ENCODE peak calls at places on chromosomes 11 and 22, in nine cellular contexts. One of them, this sample, is unnamed.

GRCh38 chr11:6481924-6482275 is 599 bp downstream of the TIMM10B start:
- DNase-seq in uterus: no peak
- DNase-seq in choroid plexus epithelial cell: peak
- DNase-seq in heart left ventricle: no peak
- DNase-seq in K562: no peak
- DNase-seq in Caco-2: no peak
- DNase-seq in retinal pigment epithelial cell: no peak
- DNase-seq in left lung: peak
- DNase-seq in mammary epithelial cell: no peak
- DNase-seq in this sample: no peak

GRCh38 chr11:118921929-118922744 is 3.6 kb downstream of the BCL9L start:
- DNase-seq in uterus: peak
- DNase-seq in choroid plexus epithelial cell: peak
- DNase-seq in heart left ventricle: peak
- DNase-seq in K562: no peak
- DNase-seq in Caco-2: peak
- DNase-seq in retinal pigment epithelial cell: peak
- DNase-seq in left lung: peak
- DNase-seq in mammary epithelial cell: peak
- DNase-seq in this sample: peak

GRCh38 chr11:111565111-111565720 is 24.7 kb downstream of the LAYN start:
- DNase-seq in uterus: peak
- DNase-seq in choroid plexus epithelial cell: peak
- DNase-seq in heart left ventricle: peak
- DNase-seq in K562: peak
- DNase-seq in Caco-2: peak
- DNase-seq in retinal pigment epithelial cell: peak
- DNase-seq in left lung: no peak
- DNase-seq in mammary epithelial cell: peak
- DNase-seq in this sample: peak

GRCh38 chr11:90222152-90222458 is 744 bp downstream of the CHORDC1 start:
- DNase-seq in uterus: no peak
- DNase-seq in choroid plexus epithelial cell: peak
- DNase-seq in heart left ventricle: no peak
- DNase-seq in K562: no peak
- DNase-seq in Caco-2: no peak
- DNase-seq in retinal pigment epithelial cell: no peak
- DNase-seq in left lung: no peak
- DNase-seq in mammary epithelial cell: no peak
- DNase-seq in this sample: no peak

GRCh38 chr11:70078095-70078795 is at the start of gene ANO1:
- DNase-seq in uterus: peak
- DNase-seq in choroid plexus epithelial cell: no peak
- DNase-seq in heart left ventricle: no peak
- DNase-seq in K562: peak
- DNase-seq in Caco-2: peak
- DNase-seq in retinal pigment epithelial cell: no peak
- DNase-seq in left lung: peak
- DNase-seq in mammary epithelial cell: no peak
- DNase-seq in this sample: no peak

GRCh38 chr11:45593992-45594391 is 71.4 kb downstream of the CHST1 start:
- DNase-seq in uterus: no peak
- DNase-seq in choroid plexus epithelial cell: no peak
- DNase-seq in heart left ventricle: no peak
- DNase-seq in K562: peak
- DNase-seq in Caco-2: peak
- DNase-seq in retinal pigment epithelial cell: no peak
- DNase-seq in left lung: no peak
- DNase-seq in mammary epithelial cell: no peak
- DNase-seq in this sample: no peak

GRCh38 chr11:60925685-60926267 is 1.5 kb downstream of the TMEM132A start:
- DNase-seq in uterus: no peak
- DNase-seq in choroid plexus epithelial cell: peak
- DNase-seq in heart left ventricle: no peak
- DNase-seq in K562: no peak
- DNase-seq in Caco-2: no peak
- DNase-seq in retinal pigment epithelial cell: no peak
- DNase-seq in left lung: no peak
- DNase-seq in mammary epithelial cell: peak
- DNase-seq in this sample: no peak

GRCh38 chr22:44205713-44206645 is 25.3 kb downstream of the PARVG start:
- DNase-seq in uterus: no peak
- DNase-seq in choroid plexus epithelial cell: no peak
- DNase-seq in heart left ventricle: peak
- DNase-seq in K562: no peak
- DNase-seq in Caco-2: no peak
- DNase-seq in retinal pigment epithelial cell: no peak
- DNase-seq in left lung: no peak
- DNase-seq in mammary epithelial cell: no peak
- DNase-seq in this sample: peak

GRCh38 chr11:68852628-68853027 is 10.9 kb upstream of the CPT1A start:
- DNase-seq in uterus: no peak
- DNase-seq in choroid plexus epithelial cell: no peak
- DNase-seq in heart left ventricle: no peak
- DNase-seq in K562: no peak
- DNase-seq in Caco-2: no peak
- DNase-seq in retinal pigment epithelial cell: no peak
- DNase-seq in left lung: no peak
- DNase-seq in mammary epithelial cell: no peak
- DNase-seq in this sample: no peak

GRCh38 chr11:78432058-78432515 is 14.5 kb upstream of the GAB2 start:
- DNase-seq in uterus: peak
- DNase-seq in choroid plexus epithelial cell: no peak
- DNase-seq in heart left ventricle: no peak
- DNase-seq in K562: no peak
- DNase-seq in Caco-2: peak
- DNase-seq in retinal pigment epithelial cell: no peak
- DNase-seq in left lung: no peak
- DNase-seq in mammary epithelial cell: no peak
- DNase-seq in this sample: peak

GRCh38 chr11:35525501-35526175 is at the start of gene PAMR1:
- DNase-seq in uterus: peak
- DNase-seq in choroid plexus epithelial cell: peak
- DNase-seq in heart left ventricle: peak
- DNase-seq in K562: no peak
- DNase-seq in Caco-2: peak
- DNase-seq in retinal pigment epithelial cell: no peak
- DNase-seq in left lung: peak
- DNase-seq in mammary epithelial cell: peak
- DNase-seq in this sample: no peak

GRCh38 chr11:122791411-122791810 is 46.9 kb upstream of the CRTAM start:
- DNase-seq in uterus: no peak
- DNase-seq in choroid plexus epithelial cell: peak
- DNase-seq in heart left ventricle: no peak
- DNase-seq in K562: no peak
- DNase-seq in Caco-2: no peak
- DNase-seq in retinal pigment epithelial cell: no peak
- DNase-seq in left lung: no peak
- DNase-seq in mammary epithelial cell: no peak
- DNase-seq in this sample: no peak

GRCh38 chr11:118277312-118277711 is 13.2 kb upstream of the MPZL2 start:
- DNase-seq in uterus: no peak
- DNase-seq in choroid plexus epithelial cell: peak
- DNase-seq in heart left ventricle: no peak
- DNase-seq in K562: no peak
- DNase-seq in Caco-2: no peak
- DNase-seq in retinal pigment epithelial cell: no peak
- DNase-seq in left lung: no peak
- DNase-seq in mammary epithelial cell: peak
- DNase-seq in this sample: no peak

GRCh38 chr11:35418847-35419712 is at the start of gene SLC1A2:
- DNase-seq in uterus: peak
- DNase-seq in choroid plexus epithelial cell: peak
- DNase-seq in heart left ventricle: peak
- DNase-seq in K562: no peak
- DNase-seq in Caco-2: peak
- DNase-seq in retinal pigment epithelial cell: no peak
- DNase-seq in left lung: peak
- DNase-seq in mammary epithelial cell: no peak
- DNase-seq in this sample: peak

GRCh38 chr11:78277314-78277994 is 88.7 kb downstream of the USP35 start:
- DNase-seq in uterus: no peak
- DNase-seq in choroid plexus epithelial cell: no peak
- DNase-seq in heart left ventricle: no peak
- DNase-seq in K562: no peak
- DNase-seq in Caco-2: no peak
- DNase-seq in retinal pigment epithelial cell: no peak
- DNase-seq in left lung: no peak
- DNase-seq in mammary epithelial cell: no peak
- DNase-seq in this sample: no peak

GRCh38 chr11:3218483-3219280 is at the start of gene MRGPRG:
- DNase-seq in uterus: no peak
- DNase-seq in choroid plexus epithelial cell: no peak
- DNase-seq in heart left ventricle: peak
- DNase-seq in K562: no peak
- DNase-seq in Caco-2: no peak
- DNase-seq in retinal pigment epithelial cell: no peak
- DNase-seq in left lung: peak
- DNase-seq in mammary epithelial cell: no peak
- DNase-seq in this sample: no peak

GRCh38 chr22:46732513-46732912 is 5.5 kb downstream of the CERK start:
- DNase-seq in uterus: no peak
- DNase-seq in choroid plexus epithelial cell: no peak
- DNase-seq in heart left ventricle: no peak
- DNase-seq in K562: no peak
- DNase-seq in Caco-2: no peak
- DNase-seq in retinal pigment epithelial cell: no peak
- DNase-seq in left lung: no peak
- DNase-seq in mammary epithelial cell: no peak
- DNase-seq in this sample: no peak

GRCh38 chr22:46639843-46640242 is 19.7 kb downstream of the GRAMD4 start:
- DNase-seq in uterus: no peak
- DNase-seq in choroid plexus epithelial cell: peak
- DNase-seq in heart left ventricle: no peak
- DNase-seq in K562: no peak
- DNase-seq in Caco-2: no peak
- DNase-seq in retinal pigment epithelial cell: no peak
- DNase-seq in left lung: peak
- DNase-seq in mammary epithelial cell: no peak
- DNase-seq in this sample: no peak

GRCh38 chr11:22192642-22193347 is at the start of gene ANO5:
- DNase-seq in uterus: peak
- DNase-seq in choroid plexus epithelial cell: no peak
- DNase-seq in heart left ventricle: peak
- DNase-seq in K562: peak
- DNase-seq in Caco-2: no peak
- DNase-seq in retinal pigment epithelial cell: no peak
- DNase-seq in left lung: peak
- DNase-seq in mammary epithelial cell: no peak
- DNase-seq in this sample: peak
- H3K4me3 ChIP-seq in uterus: peak
- H3K4me3 ChIP-seq in choroid plexus epithelial cell: peak
- H3K4me3 ChIP-seq in heart left ventricle: peak
- H3K4me3 ChIP-seq in K562: peak
- H3K4me3 ChIP-seq in Caco-2: no peak
- H3K4me3 ChIP-seq in retinal pigment epithelial cell: peak
- H3K4me3 ChIP-seq in left lung: peak
- H3K4me3 ChIP-seq in mammary epithelial cell: peak
- H3K4me3 ChIP-seq in this sample: peak

GRCh38 chr22:27798526-27799333 is 2.8 kb downstream of the MN1 start:
- DNase-seq in uterus: no peak
- DNase-seq in choroid plexus epithelial cell: peak
- DNase-seq in heart left ventricle: no peak
- DNase-seq in K562: no peak
- DNase-seq in Caco-2: no peak
- DNase-seq in retinal pigment epithelial cell: no peak
- DNase-seq in left lung: no peak
- DNase-seq in mammary epithelial cell: no peak
- DNase-seq in this sample: no peak
- H3K4me3 ChIP-seq in uterus: peak
- H3K4me3 ChIP-seq in choroid plexus epithelial cell: no peak
- H3K4me3 ChIP-seq in heart left ventricle: peak
- H3K4me3 ChIP-seq in K562: no peak
- H3K4me3 ChIP-seq in Caco-2: no peak
- H3K4me3 ChIP-seq in retinal pigment epithelial cell: no peak
- H3K4me3 ChIP-seq in left lung: no peak
- H3K4me3 ChIP-seq in mammary epithelial cell: no peak
- H3K4me3 ChIP-seq in this sample: no peak

DNA sequence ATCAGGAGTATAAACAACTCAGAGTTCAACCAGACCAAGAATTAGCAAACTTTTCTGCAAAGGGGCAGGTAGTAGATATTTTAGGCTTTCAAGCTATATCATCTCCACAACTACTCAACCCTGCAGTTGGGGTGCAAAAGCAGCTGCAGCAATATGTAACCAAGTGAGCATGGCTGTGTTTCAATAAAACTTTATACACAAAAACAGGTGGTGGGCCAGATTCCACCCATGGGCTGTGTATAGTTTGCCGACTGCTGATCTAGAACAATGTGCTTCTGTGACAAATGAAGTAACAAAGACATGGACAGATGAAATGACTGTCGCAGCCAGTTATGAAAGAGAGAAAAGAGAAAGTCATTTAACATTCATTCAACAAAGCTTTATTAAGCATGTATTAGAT is 77.1 kb upstream of the DRD2 start:
- DNase-seq in uterus: no peak
- DNase-seq in choroid plexus epithelial cell: no peak
- DNase-seq in heart left ventricle: no peak
- DNase-seq in K562: no peak
- DNase-seq in Caco-2: no peak
- DNase-seq in retinal pigment epithelial cell: no peak
- DNase-seq in left lung: no peak
- DNase-seq in mammary epithelial cell: no peak
- DNase-seq in this sample: no peak
- H3K4me3 ChIP-seq in uterus: no peak
- H3K4me3 ChIP-seq in choroid plexus epithelial cell: no peak
- H3K4me3 ChIP-seq in heart left ventricle: no peak
- H3K4me3 ChIP-seq in K562: no peak
- H3K4me3 ChIP-seq in Caco-2: no peak
- H3K4me3 ChIP-seq in retinal pigment epithelial cell: no peak
- H3K4me3 ChIP-seq in left lung: no peak
- H3K4me3 ChIP-seq in mammary epithelial cell: no peak
- H3K4me3 ChIP-seq in this sample: no peak

GRCh38 chr11:22192289-22192641 is 620 bp upstream of the ANO5 start:
- DNase-seq in uterus: no peak
- DNase-seq in choroid plexus epithelial cell: no peak
- DNase-seq in heart left ventricle: peak
- DNase-seq in K562: peak
- DNase-seq in Caco-2: no peak
- DNase-seq in retinal pigment epithelial cell: no peak
- DNase-seq in left lung: no peak
- DNase-seq in mammary epithelial cell: no peak
- DNase-seq in this sample: peak

GRCh38 chr11:22190827-22191463 is 1.9 kb upstream of the ANO5 start:
- DNase-seq in uterus: no peak
- DNase-seq in choroid plexus epithelial cell: no peak
- DNase-seq in heart left ventricle: no peak
- DNase-seq in K562: no peak
- DNase-seq in Caco-2: no peak
- DNase-seq in retinal pigment epithelial cell: no peak
- DNase-seq in left lung: no peak
- DNase-seq in mammary epithelial cell: no peak
- DNase-seq in this sample: no peak

GRCh38 chr11:22194907-22195306 is 2.0 kb downstream of the ANO5 start:
- DNase-seq in uterus: no peak
- DNase-seq in choroid plexus epithelial cell: no peak
- DNase-seq in heart left ventricle: no peak
- DNase-seq in K562: no peak
- DNase-seq in Caco-2: no peak
- DNase-seq in retinal pigment epithelial cell: no peak
- DNase-seq in left lung: no peak
- DNase-seq in mammary epithelial cell: no peak
- DNase-seq in this sample: no peak

GRCh38 chr11:22197139-22197893 is 4.4 kb downstream of the ANO5 start:
- DNase-seq in uterus: no peak
- DNase-seq in choroid plexus epithelial cell: no peak
- DNase-seq in heart left ventricle: no peak
- DNase-seq in K562: no peak
- DNase-seq in Caco-2: no peak
- DNase-seq in retinal pigment epithelial cell: no peak
- DNase-seq in left lung: no peak
- DNase-seq in mammary epithelial cell: no peak
- DNase-seq in this sample: no peak

GRCh38 chr11:22193348-22194051 is 615 bp downstream of the ANO5 start:
- DNase-seq in uterus: peak
- DNase-seq in choroid plexus epithelial cell: no peak
- DNase-seq in heart left ventricle: peak
- DNase-seq in K562: peak
- DNase-seq in Caco-2: no peak
- DNase-seq in retinal pigment epithelial cell: no peak
- DNase-seq in left lung: peak
- DNase-seq in mammary epithelial cell: no peak
- DNase-seq in this sample: peak
- H3K4me3 ChIP-seq in uterus: peak
- H3K4me3 ChIP-seq in choroid plexus epithelial cell: no peak
- H3K4me3 ChIP-seq in heart left ventricle: peak
- H3K4me3 ChIP-seq in K562: peak
- H3K4me3 ChIP-seq in Caco-2: no peak
- H3K4me3 ChIP-seq in retinal pigment epithelial cell: peak
- H3K4me3 ChIP-seq in left lung: peak
- H3K4me3 ChIP-seq in mammary epithelial cell: peak
- H3K4me3 ChIP-seq in this sample: peak